ENCODE peak calls at places on chromosomes 1 and 21, in eight cellular contexts. Y is CD4-positive, CD25-positive, alpha-beta regulatory T cell; W is HCT116; G is aorta; N is CD8-positive, alpha-beta T cell; D is MM.1S; A is esophagus muscularis mucosa; P is lower lobe of right lung. B is an unnamed sample. For H3K27me3, the result is how much of the 10 kb centered on the place peaks cover.

GRCh38 chr1:208040714-208041393 is 129.9 kb upstream of the CD34 start:
- DNase-seq in Y (no peak), W (no peak), G (no peak), N (no peak), D (no peak), A (no peak), P (no peak), B (no peak)

GRCh38 chr1:234933475-234933874 is 195.2 kb downstream of the TOMM20 start:
- DNase-seq in Y (no peak), W (no peak), G (peak), N (no peak), D (peak), A (no peak), P (peak), B (no peak)

GRCh38 chr1:26335774-26336476 is 18.0 kb downstream of the CRYBG2 start:
- DNase-seq in Y (peak), W (no peak), G (no peak), N (no peak), D (no peak), A (no peak), P (no peak), B (no peak)

GRCh38 chr1:29237906-29238600 is 1.7 kb downstream of the PTPRU start:
- DNase-seq in Y (no peak), W (no peak), G (peak), N (no peak), D (no peak), A (no peak), P (peak), B (peak)

GRCh38 chr1:185350027-185350442 is 33.0 kb upstream of the IVNS1ABP start:
- DNase-seq in Y (no peak), W (no peak), G (no peak), N (no peak), D (no peak), A (no peak), P (no peak), B (no peak)

GRCh38 chr21:14376854-14377253 is 6.1 kb downstream of the HSPA13 start:
- DNase-seq in Y (no peak), W (no peak), G (no peak), N (no peak), D (no peak), A (no peak), P (no peak), B (no peak)

GRCh38 chr1:180231506-180232420 is 1.7 kb downstream of the LHX4 start:
- DNase-seq in Y (no peak), W (peak), G (peak), N (no peak), D (peak), A (no peak), P (no peak), B (no peak)

GRCh38 chr1:232635279-232635678 is 5.3 kb upstream of the SIPA1L2 start:
- DNase-seq in Y (no peak), W (no peak), G (no peak), N (no peak), D (no peak), A (no peak), P (no peak), B (no peak)

GRCh38 chr1:44723496-44724407 is 7.2 kb downstream of the RNU5D-1 start:
- DNase-seq in Y (no peak), W (no peak), G (no peak), N (peak), D (peak), A (no peak), P (peak), B (no peak)

GRCh38 chr1:59291566-59291965 is 5.3 kb upstream of the FGGY start:
- DNase-seq in Y (no peak), W (no peak), G (no peak), N (no peak), D (no peak), A (no peak), P (no peak), B (no peak)

GRCh38 chr21:39447264-39447663 is 1.7 kb upstream of the LCA5L start:
- DNase-seq in Y (no peak), W (no peak), G (no peak), N (no peak), D (no peak), A (no peak), P (no peak), B (no peak)

GRCh38 chr1:41681331-41682136 is 197.1 kb upstream of the EDN2 start:
- DNase-seq in Y (no peak), W (no peak), G (no peak), N (no peak), D (no peak), A (no peak), P (no peak), B (no peak)

GRCh38 chr1:35369922-35370671 is 101.6 kb downstream of the ZMYM4 start:
- DNase-seq in Y (no peak), W (no peak), G (peak), N (no peak), D (no peak), A (no peak), P (no peak), B (no peak)

GRCh38 chr21:36125513-36126121 is 9.3 kb upstream of the CBR3 start:
- DNase-seq in Y (peak), W (no peak), G (no peak), N (peak), D (peak), A (no peak), P (peak), B (peak)

GRCh38 chr1:37752583-37753471 is 12.1 kb downstream of the EPHA10 start:
- DNase-seq in Y (no peak), W (peak), G (no peak), N (no peak), D (peak), A (no peak), P (no peak), B (peak)

GRCh38 chr1:21340230-21340564 is 49.9 kb upstream of the ECE1 start:
- DNase-seq in Y (no peak), W (no peak), G (peak), N (no peak), D (no peak), A (no peak), P (peak), B (no peak)

GRCh38 chr1:58158465-58159423 is 387.8 kb downstream of the OMA1 start:
- DNase-seq in Y (no peak), W (no peak), G (no peak), N (no peak), D (no peak), A (no peak), P (no peak), B (no peak)

GRCh38 chr1:86507935-86508582 is 38.8 kb upstream of the CLCA4 start:
- DNase-seq in Y (no peak), W (peak), G (no peak), N (peak), D (peak), A (no peak), P (no peak), B (no peak)

GRCh38 chr1:116902718-116903390 is 6.9 kb upstream of the PTGFRN start:
- DNase-seq in Y (no peak), W (no peak), G (no peak), N (no peak), D (no peak), A (no peak), P (no peak), B (no peak)

GRCh38 chr1:198493324-198493723 is 47.2 kb downstream of the ATP6V1G3 start:
- DNase-seq in Y (no peak), W (no peak), G (no peak), N (no peak), D (no peak), A (no peak), P (no peak), B (peak)

GRCh38 chr1:213060836-213061235 is 9.8 kb downstream of the RPS6KC1 start:
- DNase-seq in Y (no peak), W (no peak), G (no peak), N (no peak), D (no peak), A (no peak), P (no peak), B (no peak)

GRCh38 chr1:28058971-28059878 is 29.2 kb downstream of the EYA3 start:
- DNase-seq in Y (no peak), W (no peak), G (no peak), N (no peak), D (no peak), A (no peak), P (no peak), B (no peak)

GRCh38 chr1:165842363-165843129 is 15.1 kb downstream of the UCK2 start:
- DNase-seq in Y (no peak), W (no peak), G (no peak), N (no peak), D (peak), A (no peak), P (no peak), B (no peak)

GRCh38 chr1:161192476-161193465 is 6.1 kb downstream of the ADAMTS4 start:
- DNase-seq in Y (peak), W (peak), G (peak), N (peak), D (peak), A (no peak), P (no peak), B (no peak)

GRCh38 chr1:160416369-160416768 is 16.0 kb downstream of the VANGL2 start:
- DNase-seq in Y (no peak), W (peak), G (no peak), N (no peak), D (no peak), A (no peak), P (no peak), B (no peak)

GRCh38 chr1:62435231-62436038 is 1.4 kb upstream of the USP1 start:
- DNase-seq in Y (no peak), W (peak), G (no peak), N (peak), D (no peak), A (no peak), P (peak), B (no peak)

GRCh38 chr1:37449936-37450335 is 24.4 kb upstream of the ZC3H12A start:
- DNase-seq in Y (no peak), W (no peak), G (no peak), N (no peak), D (no peak), A (no peak), P (peak), B (no peak)

GRCh38 chr1:71357708-71358107 is 276.9 kb upstream of the ZRANB2 start:
- DNase-seq in Y (no peak), W (no peak), G (no peak), N (no peak), D (no peak), A (no peak), P (no peak), B (no peak)

GRCh38 chr1:181659348-181659957 is 176.1 kb downstream of the CACNA1E start:
- DNase-seq in Y (no peak), W (no peak), G (no peak), N (no peak), D (no peak), A (peak), P (no peak), B (no peak)

GRCh38 chr1:181318022-181318857 is 165.1 kb upstream of the CACNA1E start:
- DNase-seq in Y (no peak), W (no peak), G (no peak), N (no peak), D (no peak), A (no peak), P (no peak), B (no peak)

GRCh38 chr1:7437608-7438395 is 333.3 kb upstream of the VAMP3 start:
- DNase-seq in Y (no peak), W (no peak), G (no peak), N (no peak), D (no peak), A (no peak), P (no peak), B (no peak)

GRCh38 chr1:81920245-81920740 is 119.6 kb downstream of the ADGRL2 start:
- DNase-seq in Y (no peak), W (no peak), G (peak), N (no peak), D (no peak), A (no peak), P (no peak), B (no peak)

GRCh38 chr1:53120659-53121058 is 21.8 kb downstream of the SLC1A7 start:
- DNase-seq in Y (no peak), W (no peak), G (no peak), N (no peak), D (no peak), A (no peak), P (no peak), B (no peak)

DNA sequence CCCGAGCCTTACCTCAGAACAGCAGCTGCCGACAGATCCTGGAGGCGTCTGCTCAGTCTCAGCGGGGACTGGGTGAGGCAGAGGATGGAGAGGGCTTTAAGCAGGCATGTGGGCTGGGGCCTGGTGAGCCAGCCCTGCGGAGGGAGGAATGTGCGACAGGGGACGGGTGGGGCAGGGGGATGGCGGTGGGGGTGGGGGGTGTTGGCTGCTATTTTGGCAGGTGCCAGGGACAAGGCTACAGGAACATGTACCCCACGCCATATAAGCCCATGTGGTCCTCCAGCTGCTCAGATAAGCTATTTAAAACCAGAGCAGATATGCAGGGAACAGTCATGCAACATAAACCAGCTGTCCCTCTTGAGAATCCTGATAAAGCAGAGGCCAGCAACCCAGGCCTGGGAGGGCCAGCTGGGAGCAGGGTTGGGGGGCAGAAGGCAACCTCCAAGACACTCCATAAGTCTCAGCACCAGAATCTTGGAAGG is at the start of gene TNNT2:
- DNase-seq in Y (no peak), W (no peak), G (no peak), N (no peak), D (no peak), A (no peak), P (no peak), B (no peak)
- H3K27me3 ChIP-seq in Y (under half), W (under half), G (under half), N (under half), D (under half), A (under half), P (under half), B (under half)

GRCh38 chr1:24237046-24237371 is 49.9 kb upstream of the IFNLR1 start:
- DNase-seq in Y (no peak), W (no peak), G (no peak), N (no peak), D (no peak), A (no peak), P (no peak), B (no peak)
- H3K27ac ChIP-seq in Y (no peak), W (no peak), G (no peak), N (no peak), D (no peak), A (no peak), P (no peak), B (no peak)

GRCh38 chr1:11703357-11704225 is 12.1 kb downstream of the DRAXIN start:
- DNase-seq in Y (no peak), W (no peak), G (no peak), N (no peak), D (no peak), A (no peak), P (no peak), B (no peak)

GRCh38 chr1:11706292-11706691 is 14.8 kb downstream of the DRAXIN start:
- DNase-seq in Y (no peak), W (no peak), G (no peak), N (no peak), D (no peak), A (no peak), P (no peak), B (no peak)

GRCh38 chr1:11704226-11704619 is 12.7 kb downstream of the DRAXIN start:
- DNase-seq in Y (no peak), W (no peak), G (no peak), N (no peak), D (no peak), A (no peak), P (no peak), B (no peak)

GRCh38 chr1:11701981-11702803 is 10.7 kb downstream of the DRAXIN start:
- DNase-seq in Y (no peak), W (no peak), G (no peak), N (no peak), D (no peak), A (no peak), P (no peak), B (no peak)

DNA sequence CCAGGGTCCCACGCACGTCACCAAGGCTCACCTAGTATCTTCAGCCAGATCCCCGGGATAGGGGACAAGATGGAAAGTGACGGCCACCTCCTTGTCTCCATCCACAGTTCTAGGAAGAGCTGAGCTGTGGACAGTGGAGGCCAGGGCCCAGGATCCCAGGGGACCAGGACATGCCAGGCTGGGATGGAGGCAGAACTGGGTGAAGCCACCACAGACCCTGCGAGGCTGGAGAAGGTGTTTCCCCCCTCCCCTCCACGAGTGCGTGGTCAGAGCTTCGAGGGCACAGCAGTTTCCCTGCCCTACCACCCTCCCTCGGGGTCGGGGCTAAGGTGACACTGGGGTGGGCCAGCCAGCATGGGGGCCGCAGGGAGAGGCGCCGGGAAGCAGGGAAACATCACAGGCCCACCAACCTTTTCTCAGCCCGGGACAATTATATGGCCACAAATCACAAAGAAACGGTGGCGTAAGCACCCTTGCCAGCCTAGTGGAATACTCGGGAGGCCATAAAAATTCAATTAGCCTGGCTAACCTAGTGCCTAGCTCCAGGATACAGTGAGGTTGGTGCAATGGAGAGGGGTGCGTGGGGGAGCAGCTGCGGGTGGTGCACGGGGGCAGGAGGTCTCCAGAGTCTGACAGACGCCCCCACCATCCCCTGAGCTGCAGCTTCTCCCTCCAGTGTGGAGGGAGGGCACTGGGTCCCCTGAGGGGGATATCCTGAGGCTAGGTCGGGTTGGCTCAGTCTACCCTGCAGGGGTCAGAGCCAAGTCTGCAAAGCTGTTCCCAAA is 13.4 kb downstream of the DRAXIN start:
- DNase-seq in Y (no peak), W (no peak), G (no peak), N (no peak), D (no peak), A (no peak), P (no peak), B (no peak)
- H3K27me3 ChIP-seq in Y (under half), W (under half), G (under half), N (under half), D (half or more), A (under half), P (under half), B (under half)

GRCh38 chr1:15388201-15388880 is 21.3 kb upstream of the EFHD2 start:
- DNase-seq in Y (no peak), W (no peak), G (no peak), N (no peak), D (no peak), A (no peak), P (no peak), B (no peak)

GRCh38 chr1:15394261-15394543 is 15.5 kb upstream of the EFHD2 start:
- DNase-seq in Y (no peak), W (no peak), G (no peak), N (no peak), D (no peak), A (no peak), P (no peak), B (no peak)

GRCh38 chr1:15390667-15391066 is 19.0 kb upstream of the EFHD2 start:
- DNase-seq in Y (no peak), W (no peak), G (no peak), N (no peak), D (no peak), A (no peak), P (no peak), B (no peak)

DNA sequence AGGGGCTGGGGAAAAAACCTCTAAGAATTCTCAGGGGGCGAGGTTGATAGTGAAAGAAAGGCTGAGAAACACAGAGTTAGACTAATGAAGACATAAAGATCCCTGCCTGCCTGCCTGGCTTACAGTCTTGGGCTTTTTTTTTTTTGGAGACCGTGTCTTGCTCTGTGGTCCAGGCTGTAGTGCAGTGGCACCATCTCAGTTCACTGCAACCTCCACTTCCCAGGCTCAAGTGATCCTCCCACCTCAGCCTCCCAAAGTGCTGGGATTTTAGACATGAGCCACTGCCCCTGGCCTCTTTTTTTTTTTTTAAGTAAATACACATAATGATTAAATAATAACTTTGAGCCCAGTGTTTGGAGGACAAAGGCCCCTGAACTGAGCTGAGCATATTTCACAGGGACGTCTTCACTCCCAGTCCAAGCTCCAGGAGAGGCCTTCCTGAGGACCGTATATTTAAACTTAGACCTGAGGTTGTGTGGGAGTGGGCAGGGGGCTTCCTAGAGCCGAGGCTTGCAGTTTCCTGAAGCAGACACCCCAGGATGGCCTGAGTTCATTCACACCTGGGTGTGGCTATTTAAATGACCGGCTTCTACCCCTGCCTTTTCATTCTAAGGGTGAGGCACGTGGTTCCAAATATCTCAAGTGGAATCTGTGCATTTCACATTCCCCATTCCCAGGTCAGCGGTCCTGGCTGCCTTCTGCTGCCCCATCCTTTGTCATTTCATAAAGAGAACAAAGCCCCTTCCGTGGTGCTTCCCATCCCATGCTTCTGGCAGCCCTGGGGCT is 16.0 kb upstream of the EFHD2 start:
- DNase-seq in Y (no peak), W (no peak), G (no peak), N (no peak), D (no peak), A (no peak), P (no peak), B (no peak)
- H3K27ac ChIP-seq in Y (no peak), W (no peak), G (no peak), N (no peak), D (no peak), A (no peak), P (no peak), B (no peak)

GRCh38 chr1:19670787-19671186 is 6.1 kb downstream of the HTR6 start:
- DNase-seq in Y (no peak), W (no peak), G (no peak), N (no peak), D (no peak), A (no peak), P (no peak), B (no peak)
- H3K27me3 ChIP-seq in Y (under half), W (under half), G (under half), N (under half), D (half or more), A (under half), P (under half), B (under half)

GRCh38 chr1:156705321-156705917 is at the start of gene CRABP2:
- DNase-seq in Y (no peak), W (no peak), G (peak), N (peak), D (no peak), A (no peak), P (peak), B (no peak)
- H3K27ac ChIP-seq in Y (peak), W (peak), G (peak), N (peak), D (no peak), A (peak), P (peak), B (peak)

GRCh38 chr1:205064741-205065316 is 19.4 kb downstream of the TMEM81 start:
- DNase-seq in Y (no peak), W (no peak), G (peak), N (no peak), D (no peak), A (no peak), P (no peak), B (peak)
- H3K27me3 ChIP-seq in Y (under half), W (under half), G (under half), N (under half), D (under half), A (under half), P (under half), B (under half)

B was measured in upper lobe of right lung.